ENCODE peak calls at places on chromosomes 7 and 10, in eight cellular contexts. I is DMS153; Y is M059J; H is D721Med; F is naive thymus-derived CD4-positive, alpha-beta T cell; O is fibroblast of lung; G is activated CD4-positive, alpha-beta T cell treated with anti-CD3 and anti-CD28 coated beads, Interleukin-2, amount 10 ng/mL, durations not matched to agents 7 days and 5 days; B is left colon. E is an unnamed sample.

GRCh38 chr7:123346771-123347170 is 147.0 kb upstream of the SLC13A1 start:
- DNase-seq in F (no peak), G (no peak), I (no peak), B (no peak), Y (no peak), H (no peak), O (no peak), E (no peak)

GRCh38 chr10:101101488-101101887 is 29.6 kb upstream of the TLX1 start:
- DNase-seq in I (no peak), F (no peak), O (no peak), Y (no peak), B (no peak), G (no peak), H (no peak), E (no peak)

GRCh38 chr7:97580205-97580604 is 151.7 kb upstream of the TAC1 start:
- DNase-seq in I (no peak), G (no peak), F (no peak), O (no peak), H (no peak), B (no peak), Y (no peak), E (no peak)

GRCh38 chr10:11810313-11810766 is 12.8 kb upstream of the PROSER2 start:
- DNase-seq in H (no peak), G (no peak), Y (no peak), F (no peak), B (no peak), I (no peak), O (peak; percentile 66), E (no peak)

GRCh38 chr10:6406220-6407033 is 173.6 kb downstream of the PRKCQ start:
- DNase-seq in G (peak; percentile 50), H (no peak), B (no peak), Y (peak; percentile 35), I (no peak), O (peak; percentile 39), F (peak; percentile 21), E (no peak)

GRCh38 chr7:133662276-133662675 is 409.4 kb downstream of the EXOC4 start:
- DNase-seq in Y (no peak), B (no peak), I (no peak), H (no peak), F (no peak), O (no peak), G (no peak), E (no peak)

GRCh38 chr10:96414303-96414702 is 55.5 kb upstream of the OPALIN start:
- DNase-seq in Y (no peak), F (no peak), B (no peak), H (no peak), I (no peak), O (no peak), G (no peak), E (no peak)

GRCh38 chr7:75537731-75538130 is 45.6 kb downstream of the SPDYE5 start:
- DNase-seq in Y (no peak), B (no peak), H (no peak), G (no peak), O (no peak), F (no peak), I (no peak), E (no peak)

GRCh38 chr10:83301732-83302131 is 837.6 kb upstream of the GHITM start:
- DNase-seq in O (no peak), Y (no peak), I (no peak), H (no peak), F (no peak), G (no peak), B (no peak), E (no peak)

GRCh38 chr10:2978111-2978510 is 89.2 kb upstream of the PFKP start:
- DNase-seq in B (no peak), Y (peak; percentile 50), H (peak; percentile 52), I (peak; percentile 62), O (peak; percentile 70), F (no peak), G (peak; percentile 9), E (peak; percentile 38)

GRCh38 chr7:93327006-93327633 is 95.0 kb downstream of the VPS50 start:
- DNase-seq in Y (peak; percentile 90), F (no peak), I (no peak), B (no peak), H (no peak), O (peak; percentile 95), G (no peak), E (peak; percentile 57)

GRCh38 chr10:16853201-16853600 is 36.0 kb upstream of the RSU1 start:
- DNase-seq in H (no peak), F (no peak), G (peak; percentile 16), I (no peak), B (no peak), O (peak; percentile 50), Y (peak; percentile 42), E (no peak)

GRCh38 chr10:122845783-122846332 is at the start of gene CUZD1:
- DNase-seq in O (no peak), G (no peak), F (no peak), B (no peak), H (no peak), Y (no peak), I (no peak), E (no peak)

GRCh38 chr10:95406651-95407280 is 116.0 kb upstream of the PDLIM1 start:
- DNase-seq in O (peak; percentile 26), H (no peak), G (no peak), I (peak; percentile 79), Y (peak; percentile 89), F (no peak), B (peak; percentile 81), E (no peak)

GRCh38 chr10:65518379-65518778 is 1407.5 kb upstream of the LRRTM3 start:
- DNase-seq in B (no peak), O (peak; percentile 79), Y (peak; percentile 62), F (no peak), H (no peak), I (no peak), G (no peak), E (no peak)

GRCh38 chr10:49433069-49433468 is 37.2 kb upstream of the DRGX start:
- DNase-seq in I (no peak), F (no peak), B (no peak), G (no peak), O (no peak), Y (no peak), H (no peak), E (no peak)

GRCh38 chr7:28202222-28202621 is 21.6 kb upstream of the JAZF1 start:
- DNase-seq in B (no peak), O (no peak), H (no peak), F (no peak), I (no peak), G (no peak), Y (no peak), E (no peak)

GRCh38 chr10:62373995-62374861 is at the start of gene ZNF365:
- DNase-seq in O (peak; percentile 72), B (no peak), I (no peak), H (peak; percentile 31), Y (peak; percentile 52), F (peak; percentile 51), G (peak; percentile 33), E (no peak)

GRCh38 chr10:45444976-45445898 is 71.2 kb downstream of the ALOX5 start:
- DNase-seq in Y (no peak), H (no peak), G (no peak), O (no peak), B (no peak), F (no peak), I (no peak), E (no peak)

GRCh38 chr7:98852826-98853225 is 17.0 kb downstream of the TMEM130 start:
- DNase-seq in B (no peak), I (no peak), Y (peak; percentile 26), F (no peak), G (no peak), H (no peak), O (peak; percentile 87), E (no peak)

GRCh38 chr7:98988641-98989040 is 110.3 kb downstream of the TRRAP start:
- DNase-seq in H (no peak), O (no peak), I (no peak), Y (no peak), F (no peak), G (no peak), B (no peak), E (no peak)

GRCh38 chr10:129624526-129624925 is 157.5 kb downstream of the MGMT start:
- DNase-seq in G (no peak), H (no peak), F (no peak), B (no peak), I (no peak), Y (no peak), O (no peak), E (no peak)

GRCh38 chr7:77393261-77393660 is 22.9 kb downstream of the GSAP start:
- DNase-seq in Y (peak; percentile 75), B (no peak), I (no peak), F (peak; percentile 33), H (no peak), G (peak; percentile 14), O (no peak), E (no peak)

GRCh38 chr7:1536105-1536767 is 5.7 kb downstream of the MAFK start:
- DNase-seq in G (no peak), O (no peak), Y (no peak), I (no peak), H (no peak), B (no peak), F (no peak), E (no peak)